ENCODE peak calls at places on chromosome 19, in six cellular contexts. One of them, this sample, is unnamed.

GRCh38 chr19:3075605-3076431 is 13.5 kb upstream of the TLE5 start:
- DNase-seq in CD4-positive, CD25-positive, alpha-beta regulatory T cell: peak; percentile 73
- DNase-seq in natural killer cell: peak; percentile 70
- DNase-seq in NCI-H748 treated with DMSO at 0.1 percent for 48 hours: no peak
- DNase-seq in glutamatergic neuron: peak; percentile 71
- DNase-seq in GM23338: peak; percentile 75
- DNase-seq in this sample: peak; percentile 48

GRCh38 chr19:10975374-10976036 is 14.7 kb downstream of the SMARCA4 start:
- DNase-seq in glutamatergic neuron: no peak
- DNase-seq in CD4-positive, CD25-positive, alpha-beta regulatory T cell: no peak
- DNase-seq in natural killer cell: no peak
- DNase-seq in GM23338: no peak
- DNase-seq in NCI-H748 treated with DMSO at 0.1 percent for 48 hours: no peak
- DNase-seq in this sample: no peak

GRCh38 chr19:38766276-38767047 is 6.9 kb downstream of the LGALS7 start:
- DNase-seq in GM23338: no peak
- DNase-seq in NCI-H748 treated with DMSO at 0.1 percent for 48 hours: no peak
- DNase-seq in CD4-positive, CD25-positive, alpha-beta regulatory T cell: no peak
- DNase-seq in natural killer cell: no peak
- DNase-seq in glutamatergic neuron: no peak
- DNase-seq in this sample: no peak

GRCh38 chr19:9644472-9644871 is 23.4 kb upstream of the ZNF561 start:
- DNase-seq in CD4-positive, CD25-positive, alpha-beta regulatory T cell: no peak
- DNase-seq in glutamatergic neuron: peak; percentile 13
- DNase-seq in natural killer cell: no peak
- DNase-seq in NCI-H748 treated with DMSO at 0.1 percent for 48 hours: no peak
- DNase-seq in GM23338: no peak
- DNase-seq in this sample: no peak

GRCh38 chr19:50444059-50444458 is 11.4 kb downstream of the MYBPC2 start:
- DNase-seq in NCI-H748 treated with DMSO at 0.1 percent for 48 hours: no peak
- DNase-seq in CD4-positive, CD25-positive, alpha-beta regulatory T cell: no peak
- DNase-seq in glutamatergic neuron: no peak
- DNase-seq in GM23338: no peak
- DNase-seq in natural killer cell: no peak
- DNase-seq in this sample: no peak

GRCh38 chr19:1001538-1002166 is 1.4 kb downstream of the GRIN3B start:
- DNase-seq in natural killer cell: peak; percentile 77
- DNase-seq in CD4-positive, CD25-positive, alpha-beta regulatory T cell: peak; percentile 66
- DNase-seq in glutamatergic neuron: peak; percentile 83
- DNase-seq in NCI-H748 treated with DMSO at 0.1 percent for 48 hours: no peak
- DNase-seq in GM23338: peak; percentile 80
- DNase-seq in this sample: peak; percentile 50

GRCh38 chr19:34430738-34431625 is 2.8 kb downstream of the UBA2 start:
- DNase-seq in GM23338: peak; percentile 83
- DNase-seq in NCI-H748 treated with DMSO at 0.1 percent for 48 hours: peak; percentile 22
- DNase-seq in glutamatergic neuron: no peak
- DNase-seq in CD4-positive, CD25-positive, alpha-beta regulatory T cell: peak; percentile 73
- DNase-seq in natural killer cell: no peak
- DNase-seq in this sample: peak; percentile 83

GRCh38 chr19:14031719-14032480 is at the start of gene IL27RA:
- DNase-seq in NCI-H748 treated with DMSO at 0.1 percent for 48 hours: no peak
- DNase-seq in CD4-positive, CD25-positive, alpha-beta regulatory T cell: peak; percentile 85
- DNase-seq in glutamatergic neuron: peak; percentile 63
- DNase-seq in natural killer cell: peak; percentile 77
- DNase-seq in GM23338: peak; percentile 80
- DNase-seq in this sample: peak; percentile 86

GRCh38 chr19:1265611-1266115 is 3.5 kb upstream of the CIRBP start:
- DNase-seq in NCI-H748 treated with DMSO at 0.1 percent for 48 hours: no peak
- DNase-seq in GM23338: no peak
- DNase-seq in CD4-positive, CD25-positive, alpha-beta regulatory T cell: no peak
- DNase-seq in glutamatergic neuron: peak; percentile 63
- DNase-seq in natural killer cell: peak; percentile 64
- DNase-seq in this sample: no peak

GRCh38 chr19:4583961-4584669 is 24.6 kb upstream of the SEMA6B start:
- DNase-seq in NCI-H748 treated with DMSO at 0.1 percent for 48 hours: no peak
- DNase-seq in natural killer cell: no peak
- DNase-seq in CD4-positive, CD25-positive, alpha-beta regulatory T cell: no peak
- DNase-seq in glutamatergic neuron: peak; percentile 84
- DNase-seq in GM23338: peak; percentile 66
- DNase-seq in this sample: no peak